ENCODE peak calls at places on chromosomes 16 and 17, in five cellular contexts. One of them, this sample, is unnamed.
A peak's percentile ranks its signal among the peaks of the same experiment; 100 is the strongest.

GRCh38 chr16:14585287-14585686 is 44.8 kb downstream of the PARN start:
- DNase-seq in stimulated activated CD4-positive, alpha-beta T cell treated with anti-CD3 and anti-CD28 coated beads, Interleukin-4, amount 100 ng/mL, for 48 hours: no peak
- DNase-seq in naive B cell: no peak
- DNase-seq in psoas muscle: no peak
- DNase-seq in AG09319: no peak
- DNase-seq in this sample: no peak

GRCh38 chr17:37086329-37086728 is 137.6 kb downstream of the AATF start:
- DNase-seq in stimulated activated CD4-positive, alpha-beta T cell treated with anti-CD3 and anti-CD28 coated beads, Interleukin-4, amount 100 ng/mL, for 48 hours: no peak
- DNase-seq in naive B cell: no peak
- DNase-seq in psoas muscle: no peak
- DNase-seq in AG09319: no peak
- DNase-seq in this sample: no peak

GRCh38 chr16:86783626-86784266 is 205.4 kb downstream of the FOXL1 start:
- DNase-seq in stimulated activated CD4-positive, alpha-beta T cell treated with anti-CD3 and anti-CD28 coated beads, Interleukin-4, amount 100 ng/mL, for 48 hours: no peak
- DNase-seq in naive B cell: no peak
- DNase-seq in psoas muscle: no peak
- DNase-seq in AG09319: no peak
- DNase-seq in this sample: no peak

GRCh38 chr16:17768257-17768656 is 297.5 kb upstream of the XYLT1 start:
- DNase-seq in stimulated activated CD4-positive, alpha-beta T cell treated with anti-CD3 and anti-CD28 coated beads, Interleukin-4, amount 100 ng/mL, for 48 hours: no peak
- DNase-seq in naive B cell: no peak
- DNase-seq in psoas muscle: no peak
- DNase-seq in AG09319: peak; percentile 27
- DNase-seq in this sample: no peak

GRCh38 chr17:79513805-79514535 is 96.9 kb downstream of the RBFOX3 start:
- DNase-seq in stimulated activated CD4-positive, alpha-beta T cell treated with anti-CD3 and anti-CD28 coated beads, Interleukin-4, amount 100 ng/mL, for 48 hours: no peak
- DNase-seq in naive B cell: no peak
- DNase-seq in psoas muscle: no peak
- DNase-seq in AG09319: no peak
- DNase-seq in this sample: no peak

GRCh38 chr16:66159987-66160386 is 206.5 kb upstream of the CDH5 start:
- DNase-seq in stimulated activated CD4-positive, alpha-beta T cell treated with anti-CD3 and anti-CD28 coated beads, Interleukin-4, amount 100 ng/mL, for 48 hours: no peak
- DNase-seq in naive B cell: no peak
- DNase-seq in psoas muscle: no peak
- DNase-seq in AG09319: no peak
- DNase-seq in this sample: no peak

GRCh38 chr16:53502331-53503269 is at the start of gene AKTIP:
- DNase-seq in stimulated activated CD4-positive, alpha-beta T cell treated with anti-CD3 and anti-CD28 coated beads, Interleukin-4, amount 100 ng/mL, for 48 hours: peak; percentile 57
- DNase-seq in naive B cell: no peak
- DNase-seq in psoas muscle: peak; percentile 68
- DNase-seq in AG09319: no peak
- DNase-seq in this sample: peak; percentile 67

GRCh38 chr16:56774009-56774408 is 44.1 kb downstream of the NUP93 start:
- DNase-seq in stimulated activated CD4-positive, alpha-beta T cell treated with anti-CD3 and anti-CD28 coated beads, Interleukin-4, amount 100 ng/mL, for 48 hours: no peak
- DNase-seq in naive B cell: no peak
- DNase-seq in psoas muscle: no peak
- DNase-seq in AG09319: no peak
- DNase-seq in this sample: no peak

GRCh38 chr17:35765731-35766488 is 5.2 kb downstream of the C17orf50 start:
- DNase-seq in stimulated activated CD4-positive, alpha-beta T cell treated with anti-CD3 and anti-CD28 coated beads, Interleukin-4, amount 100 ng/mL, for 48 hours: no peak
- DNase-seq in naive B cell: no peak
- DNase-seq in psoas muscle: no peak
- DNase-seq in AG09319: no peak
- DNase-seq in this sample: no peak

GRCh38 chr17:45284176-45285140 is 22.6 kb upstream of the SPATA32 start:
- DNase-seq in stimulated activated CD4-positive, alpha-beta T cell treated with anti-CD3 and anti-CD28 coated beads, Interleukin-4, amount 100 ng/mL, for 48 hours: no peak
- DNase-seq in naive B cell: peak; percentile 34
- DNase-seq in psoas muscle: peak; percentile 93
- DNase-seq in AG09319: no peak
- DNase-seq in this sample: peak; percentile 85

GRCh38 chr17:59746849-59747445 is 39.5 kb downstream of the VMP1 start:
- DNase-seq in stimulated activated CD4-positive, alpha-beta T cell treated with anti-CD3 and anti-CD28 coated beads, Interleukin-4, amount 100 ng/mL, for 48 hours: no peak
- DNase-seq in naive B cell: no peak
- DNase-seq in psoas muscle: no peak
- DNase-seq in AG09319: no peak
- DNase-seq in this sample: no peak

GRCh38 chr17:76917829-76918228 is 49.6 kb downstream of the MGAT5B start:
- DNase-seq in stimulated activated CD4-positive, alpha-beta T cell treated with anti-CD3 and anti-CD28 coated beads, Interleukin-4, amount 100 ng/mL, for 48 hours: no peak
- DNase-seq in naive B cell: no peak
- DNase-seq in psoas muscle: peak; percentile 67
- DNase-seq in AG09319: no peak
- DNase-seq in this sample: no peak

This sample was measured in Right ventricle myocardium superior.